ENCODE peak calls at places on chromosomes 6 and 20, in nine cellular contexts. V, O, H, C, G, N, Q, F and L are unnamed samples.
A peak's percentile ranks its signal among the peaks of the same experiment; 100 is the strongest.

GRCh38 chr6:1063671-1064355 is 248.1 kb upstream of the FOXQ1 start:
- DNase-seq in V (no peak), G (no peak), N (no peak), Q (no peak), O (no peak), C (no peak), H (no peak), F (no peak), L (no peak)

GRCh38 chr6:97978855-97979271 is 695.8 kb upstream of the MMS22L start:
- DNase-seq in O (no peak), F (no peak), H (no peak), G (no peak), Q (peak; percentile 66), V (no peak), C (no peak), N (no peak), L (no peak)

GRCh38 chr6:43884660-43885022 is 114.6 kb downstream of the VEGFA start:
- DNase-seq in Q (no peak), F (no peak), V (no peak), N (no peak), H (no peak), O (no peak), G (no peak), C (no peak), L (no peak)

GRCh38 chr6:2168480-2168879 is 76.9 kb downstream of the GMDS start:
- DNase-seq in N (no peak), H (no peak), V (no peak), C (no peak), F (no peak), Q (no peak), O (peak; percentile 44), G (no peak), L (no peak)

GRCh38 chr20:16530201-16530681 is 43.0 kb downstream of the KIF16B start:
- DNase-seq in N (no peak), Q (no peak), C (no peak), G (peak; percentile 72), F (no peak), V (no peak), O (peak; percentile 56), H (no peak), L (no peak)

GRCh38 chr6:6694825-6695710 is 106.5 kb downstream of the LY86 start:
- DNase-seq in N (no peak), F (no peak), H (peak; percentile 57), O (no peak), V (peak; percentile 90), G (no peak), Q (no peak), C (peak; percentile 75), L (no peak)

GRCh38 chr6:15874351-15874750 is 211.5 kb upstream of the DTNBP1 start:
- DNase-seq in G (no peak), Q (no peak), N (no peak), O (no peak), C (no peak), H (no peak), V (no peak), F (no peak), L (no peak)

GRCh38 chr6:111775145-111775936 is 97.9 kb downstream of the FYN start:
- DNase-seq in F (no peak), G (no peak), H (no peak), Q (no peak), O (no peak), C (no peak), N (no peak), V (no peak), L (no peak)

GRCh38 chr20:33552519-33552918 is 62.6 kb downstream of the CBFA2T2 start:
- DNase-seq in Q (no peak), F (no peak), C (no peak), O (no peak), N (no peak), G (no peak), V (no peak), H (no peak), L (no peak)

GRCh38 chr6:165365371-165365770 is 56.0 kb upstream of the C6orf118 start:
- DNase-seq in G (no peak), N (no peak), V (no peak), F (no peak), O (no peak), Q (no peak), H (no peak), C (no peak), L (no peak)

GRCh38 chr20:53622247-53623114 is 28.8 kb upstream of the ZNF217 start:
- DNase-seq in G (no peak), V (no peak), F (peak; percentile 38), O (no peak), H (peak; percentile 52), Q (no peak), C (no peak), N (no peak), L (no peak)

GRCh38 chr20:15236812-15237211 is 899.4 kb upstream of the FLRT3 start:
- DNase-seq in H (no peak), Q (no peak), N (no peak), V (no peak), G (peak; percentile 56), O (peak; percentile 5), C (no peak), F (peak; percentile 38), L (no peak)

GRCh38 chr20:6074145-6074561 is 20.3 kb upstream of the LRRN4 start:
- DNase-seq in F (no peak), O (no peak), G (peak; percentile 61), Q (peak; percentile 41), C (no peak), N (no peak), V (peak; percentile 56), H (no peak), L (no peak)

GRCh38 chr6:104606361-104606760 is 253.4 kb downstream of the HACE1 start:
- DNase-seq in F (no peak), H (no peak), O (no peak), G (no peak), V (no peak), Q (no peak), C (no peak), N (no peak), L (no peak)

GRCh38 chr6:79946242-79946641 is 1.1 kb downstream of the ELOVL4 start:
- DNase-seq in F (no peak), N (no peak), H (no peak), O (peak; percentile 35), G (no peak), Q (no peak), V (no peak), C (no peak), L (no peak)

GRCh38 chr6:25504661-25505060 is 147.4 kb upstream of the SCGN start:
- DNase-seq in O (peak; percentile 32), F (no peak), C (no peak), Q (no peak), G (no peak), H (no peak), N (no peak), V (no peak), L (no peak)

GRCh38 chr6:88349511-88349910 is 183.4 kb upstream of the CNR1 start:
- DNase-seq in V (no peak), H (no peak), Q (no peak), O (no peak), F (no peak), N (no peak), C (no peak), G (no peak), L (no peak)

GRCh38 chr6:150466196-150466595 is 97.4 kb downstream of the IYD start:
- DNase-seq in C (no peak), V (no peak), G (no peak), Q (no peak), N (no peak), O (no peak), H (no peak), F (no peak), L (peak; percentile 8)

GRCh38 chr6:31531771-31532643 is 3.2 kb downstream of the MCCD1 start:
- DNase-seq in C (no peak), Q (no peak), O (no peak), F (no peak), V (peak; percentile 52), N (no peak), G (no peak), H (no peak), L (no peak)

GRCh38 chr6:31531162-31531561 is 2.4 kb downstream of the MCCD1 start:
- DNase-seq in G (no peak), N (no peak), Q (no peak), F (no peak), C (no peak), O (no peak), V (peak; percentile 66), H (no peak), L (no peak)

GRCh38 chr6:31529329-31530150 is 778 bp downstream of the MCCD1 start:
- DNase-seq in F (no peak), O (no peak), V (peak; percentile 62), H (no peak), C (no peak), N (no peak), Q (no peak), G (no peak), L (no peak)

GRCh38 chr6:31528821-31529328 is at the start of gene MCCD1:
- DNase-seq in F (no peak), N (no peak), C (no peak), V (peak; percentile 53), O (no peak), Q (no peak), H (no peak), G (no peak), L (no peak)

DNA sequence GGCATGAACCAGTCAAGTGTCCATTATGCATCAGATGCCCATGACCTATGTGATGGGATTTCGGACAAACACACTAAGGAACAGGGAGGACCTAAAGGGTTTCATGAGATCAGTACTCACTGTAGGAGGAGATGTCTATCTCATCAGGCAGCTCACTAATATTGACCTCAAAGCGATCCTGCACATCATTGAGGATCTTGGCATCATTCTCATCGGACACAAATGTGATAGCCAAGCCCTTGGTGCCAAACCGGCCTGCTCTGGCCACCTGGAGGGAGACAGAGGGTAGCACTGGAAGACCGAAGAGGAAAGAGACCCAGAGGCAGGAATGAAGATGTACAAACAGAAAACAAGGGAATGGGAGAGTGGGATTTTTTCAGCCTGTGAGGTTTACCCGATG is 1.9 kb downstream of the MCCD1 start:
- DNase-seq in F (no peak), H (no peak), O (no peak), Q (no peak), G (no peak), V (peak; percentile 59), C (no peak), N (no peak), L (no peak)
- TF ChIP-seq CTCF in F (no peak), H (no peak), O (no peak), Q (no peak), G (no peak), V (no peak), C (no peak), N (no peak), L (no peak)

GRCh38 chr6:109164331-109164730 is 69.0 kb downstream of the CEP57L1 start:
- DNase-seq in F (no peak), H (no peak), C (no peak), N (no peak), G (no peak), Q (no peak), O (no peak), V (no peak), L (no peak)
- H3K4me3 ChIP-seq in F (no peak overlapping the region), H (no peak overlapping the region), C (no peak overlapping the region), N (no peak overlapping the region), G (no peak overlapping the region), Q (no peak overlapping the region), O (no peak overlapping the region), V (no peak overlapping the region), L (no peak overlapping the region)

GRCh38 chr20:9573598-9573997 is 59.2 kb downstream of the LAMP5 start:
- DNase-seq in N (no peak), O (no peak), H (no peak), G (no peak), F (no peak), V (no peak), C (no peak), Q (no peak), L (peak; percentile 64)
- TF ChIP-seq POLR2A in N (no peak), O (no peak), H (no peak), G (no peak), F (no peak), V (no peak), C (no peak), Q (no peak), L (no peak)

GRCh38 chr6:24403501-24403824 is 727 bp downstream of the MRS2 start:
- DNase-seq in G (no peak), Q (no peak), F (no peak), O (no peak), C (no peak), H (no peak), V (no peak), N (no peak), L (no peak)
- TF ChIP-seq CTCF in G (no peak), Q (no peak), F (no peak), O (no peak), C (no peak), H (no peak), V (no peak), N (no peak), L (no peak)